ENCODE peak calls at places on chromosome 1, in nine cellular contexts. M is endodermal cell, N is sigmoid colon, F is fibroblast of lung, E is brain microvascular endothelial cell, W is MM.1S, S is lower lobe of right lung, J is AG10803, C is AG04450. T is an unnamed sample.

GRCh38 chr1:119332626-119333025 is 36.0 kb upstream of the HAO2 start:
- DNase-seq in J (no peak), F (no peak), M (peak; percentile 54), E (no peak), C (no peak), W (no peak), S (no peak), N (no peak), T (no peak)

GRCh38 chr1:94276900-94277581 is 39.7 kb upstream of the ARHGAP29 start:
- DNase-seq in C (no peak), N (no peak), J (peak; percentile 57), E (no peak), W (no peak), F (peak; percentile 24), M (no peak), S (no peak), T (no peak)

GRCh38 chr1:200869376-200869752 is 3.4 kb upstream of the GPR25 start:
- DNase-seq in C (no peak), J (no peak), N (peak; percentile 28), S (no peak), E (no peak), W (no peak), F (no peak), M (peak; percentile 44), T (no peak)

GRCh38 chr1:233635765-233636502 is 22.0 kb downstream of the KCNK1 start:
- DNase-seq in C (no peak), M (peak; percentile 79), N (no peak), W (no peak), E (peak; percentile 1), J (no peak), F (peak; percentile 76), S (no peak), T (no peak)

GRCh38 chr1:243473281-243474210 is 217.7 kb downstream of the SDCCAG8 start:
- DNase-seq in M (peak; percentile 27), W (no peak), F (peak; percentile 42), E (peak; percentile 16), N (no peak), S (no peak), J (peak; percentile 33), C (no peak), T (no peak)

GRCh38 chr1:100879422-100879821 is 15.2 kb downstream of the EXTL2 start:
- DNase-seq in C (no peak), W (no peak), F (no peak), M (no peak), S (no peak), E (no peak), J (peak; percentile 21), N (no peak), T (no peak)

GRCh38 chr1:234212764-234213406 is 160.4 kb upstream of the COA6 start:
- DNase-seq in M (peak; percentile 83), C (no peak), S (no peak), J (peak; percentile 23), N (no peak), E (no peak), W (peak; percentile 39), F (peak; percentile 55), T (no peak)

GRCh38 chr1:26991310-26992116 is 2.0 kb upstream of the TRNP1 start:
- DNase-seq in M (peak; percentile 65), S (no peak), W (no peak), E (no peak), N (no peak), J (peak; percentile 64), C (no peak), F (peak; percentile 52), T (no peak)

GRCh38 chr1:54798206-54798605 is 2.9 kb downstream of the TTC22 start:
- DNase-seq in N (peak; percentile 51), J (no peak), S (no peak), F (no peak), C (no peak), W (no peak), E (no peak), M (no peak), T (no peak)

GRCh38 chr1:174689524-174689923 is 241.8 kb downstream of the GPR52 start:
- DNase-seq in M (no peak), S (no peak), E (no peak), C (no peak), W (no peak), N (no peak), F (no peak), J (no peak), T (no peak)

GRCh38 chr1:4054957-4055676 is 155.0 kb upstream of the C1orf174 start:
- DNase-seq in N (no peak), W (no peak), S (no peak), C (no peak), M (no peak), J (no peak), F (no peak), E (no peak), T (no peak)

GRCh38 chr1:47710075-47711071 is 272.5 kb downstream of the FOXD2 start:
- DNase-seq in W (peak; percentile 61), J (peak; percentile 41), M (peak; percentile 93), S (peak; percentile 80), C (no peak), N (peak; percentile 84), F (peak; percentile 20), E (peak; percentile 44), T (no peak)

GRCh38 chr1:47705517-47706130 is 267.8 kb downstream of the FOXD2 start:
- DNase-seq in W (no peak), J (peak; percentile 16), S (no peak), C (no peak), F (no peak), N (peak; percentile 46), M (no peak), E (no peak), T (no peak)

GRCh38 chr1:47709302-47710074 is 271.6 kb downstream of the FOXD2 start:
- DNase-seq in E (no peak), C (no peak), N (no peak), S (no peak), M (peak; percentile 87), W (no peak), J (no peak), F (no peak), T (no peak)

GRCh38 chr1:47708658-47709301 is 270.9 kb downstream of the FOXD2 start:
- DNase-seq in J (peak; percentile 16), E (peak; percentile 29), M (peak; percentile 93), F (peak; percentile 14), W (no peak), C (no peak), S (no peak), N (peak; percentile 57), T (no peak)

DNA sequence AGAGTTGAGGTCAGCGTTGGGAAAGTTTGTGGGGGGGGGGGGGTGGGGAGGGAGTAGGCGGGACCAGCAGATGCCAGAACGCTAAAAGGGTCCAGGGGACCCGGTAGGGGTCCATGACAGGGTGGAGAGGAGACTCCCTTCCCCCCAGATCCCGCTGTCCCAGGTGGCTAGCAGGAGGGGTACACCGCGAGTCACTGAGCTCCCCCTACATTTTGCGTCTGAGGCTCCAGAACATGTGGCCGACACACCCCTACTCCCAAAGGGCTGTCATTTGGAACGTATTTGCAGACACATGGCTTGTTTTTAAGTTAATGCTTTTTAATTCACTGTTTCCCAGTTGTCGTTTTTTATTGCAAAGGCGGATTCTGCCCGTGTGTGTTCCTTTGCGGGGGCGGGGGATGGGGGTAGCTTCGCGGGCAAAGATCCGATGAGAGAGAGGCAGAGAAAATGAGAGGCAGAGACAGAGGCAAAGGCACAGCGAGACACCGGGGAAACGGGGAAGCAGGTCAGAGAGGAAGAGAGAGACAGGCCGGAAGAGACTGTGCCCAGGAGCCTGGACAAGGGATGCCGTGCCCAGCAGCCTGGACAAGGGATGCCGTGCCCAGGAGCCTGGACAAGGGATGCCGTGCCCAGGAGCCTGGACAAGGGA is 270.2 kb downstream of the FOXD2 start:
- DNase-seq in M (no peak), C (no peak), S (no peak), W (no peak), J (no peak), N (peak; percentile 51), F (no peak), E (no peak), T (no peak)
- H3K4me3 ChIP-seq in M (no peak overlapping the region), C (no peak overlapping the region), S (no peak overlapping the region), W (no peak overlapping the region), J (no peak overlapping the region), N (no peak overlapping the region), F (no peak overlapping the region), E (no peak overlapping the region), T (no peak overlapping the region)

GRCh38 chr1:92070892-92071291 is 4.3 kb downstream of the SETSIP start:
- DNase-seq in W (no peak), M (no peak), S (no peak), J (no peak), N (no peak), F (no peak), E (no peak), C (no peak), T (no peak)

GRCh38 chr1:92066321-92066720 is 8.9 kb downstream of the SETSIP start:
- DNase-seq in E (no peak), N (no peak), F (no peak), J (no peak), M (no peak), C (no peak), W (no peak), S (no peak), T (no peak)

GRCh38 chr1:92065042-92065441 is 10.2 kb downstream of the SETSIP start:
- DNase-seq in N (no peak), C (no peak), J (no peak), E (no peak), S (no peak), M (no peak), W (no peak), F (no peak), T (no peak)
- TF ChIP-seq CTCF in N (no peak), C (no peak), J (peak; percentile 21), E (no peak), S (no peak), M (peak; percentile 62), W (no peak), F (no peak), T (no peak)

DNA sequence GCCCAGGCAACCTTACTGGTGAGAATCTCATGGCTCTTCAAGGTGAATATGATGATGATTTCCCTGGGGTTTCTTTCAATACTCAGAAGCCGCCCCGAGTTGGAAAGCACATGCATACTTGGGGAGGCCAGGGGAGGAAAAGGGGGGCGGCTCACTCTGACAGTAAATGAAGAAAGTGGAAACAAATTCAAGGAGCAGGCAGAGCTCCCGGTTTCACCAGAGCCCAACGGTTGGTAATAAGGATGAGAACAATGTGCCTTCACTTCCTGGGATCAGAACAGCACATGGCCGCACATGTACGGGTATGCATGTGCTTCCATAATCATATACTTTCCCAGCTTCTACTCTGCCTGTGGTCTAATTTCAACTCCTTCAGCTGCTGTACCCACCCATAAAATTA is 3.8 kb upstream of the ARHGEF2 start:
- DNase-seq in E (no peak), S (no peak), C (no peak), F (no peak), J (no peak), N (no peak), M (no peak), W (no peak), T (no peak)
- H3K4me3 ChIP-seq in E (peak overlapping the region; percentile 47), S (peak overlapping the region; percentile 94), C (peak overlapping the region; percentile 85), F (peak overlapping the region; percentile 12), J (peak overlapping the region; percentile 92), N (no peak overlapping the region), M (no peak overlapping the region), W (no peak overlapping the region), T (peak overlapping the region; percentile 88)

DNA sequence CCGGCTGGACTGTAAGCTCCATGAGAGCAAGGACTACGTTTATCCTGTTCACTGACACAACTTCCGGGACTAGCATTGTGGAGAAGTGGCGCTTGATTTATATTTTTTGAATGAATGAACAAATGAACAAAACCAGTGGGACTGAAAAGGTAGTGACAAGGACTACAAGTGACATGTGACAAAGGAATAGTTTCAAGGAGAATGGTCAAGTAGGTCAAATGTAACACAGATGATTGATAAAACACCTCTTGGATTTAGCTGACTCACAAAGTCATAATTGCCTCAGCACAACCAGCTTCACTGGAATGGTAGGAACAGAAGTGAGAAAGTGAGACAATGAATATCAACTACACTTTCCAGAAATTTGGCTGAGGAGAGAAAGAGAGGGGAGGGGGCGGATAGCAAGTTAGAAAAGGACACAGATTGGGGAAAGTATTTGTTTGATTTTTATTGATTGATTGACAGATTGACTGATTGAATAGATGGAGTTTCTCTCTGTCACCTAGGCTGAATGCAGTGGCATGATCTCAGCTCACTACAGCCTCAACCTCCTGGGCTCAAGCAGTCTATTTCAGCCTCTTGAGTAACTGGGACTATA is 14.2 kb downstream of the MTF1 start:
- DNase-seq in F (no peak), E (no peak), J (no peak), W (no peak), S (no peak), N (no peak), M (no peak), C (no peak), T (no peak)
- TF ChIP-seq CTCF in F (no peak), E (no peak), J (no peak), W (no peak), S (no peak), N (no peak), M (no peak), C (no peak), T (no peak)